ENCODE peak calls at places on chromosomes 11 and 22, in six cellular contexts. D, N, I, E, H and C are unnamed samples.

GRCh38 chr11:78181155-78181554 is 7.3 kb downstream of the KCTD21 start:
- DNase-seq in D (no peak), N (no peak), I (no peak), E (no peak), H (no peak), C (no peak)

GRCh38 chr11:95563173-95563572 is 226.4 kb downstream of the FAM76B start:
- DNase-seq in D (no peak), N (no peak), I (no peak), E (no peak), H (no peak), C (no peak)

GRCh38 chr11:61056566-61056965 is 45.7 kb upstream of the CD5 start:
- DNase-seq in D (no peak), N (no peak), I (no peak), E (no peak), H (no peak), C (peak)

GRCh38 chr22:50498322-50498861 is 9.1 kb downstream of the LMF2 start:
- DNase-seq in D (no peak), N (peak), I (peak), E (peak), H (peak), C (peak)

GRCh38 chr22:30195245-30196140 is 51.1 kb downstream of the LIF start:
- DNase-seq in D (no peak), N (no peak), I (no peak), E (no peak), H (no peak), C (no peak)

GRCh38 chr11:119472856-119473222 is 49.9 kb upstream of the THY1 start:
- DNase-seq in D (no peak), N (no peak), I (no peak), E (no peak), H (no peak), C (no peak)

GRCh38 chr11:113730887-113731726 is 25.0 kb upstream of the TMPRSS5 start:
- DNase-seq in D (peak), N (no peak), I (no peak), E (no peak), H (no peak), C (peak)

GRCh38 chr22:30036656-30037055 is 43.6 kb upstream of the HORMAD2 start:
- DNase-seq in D (no peak), N (no peak), I (no peak), E (no peak), H (no peak), C (no peak)

GRCh38 chr22:29635734-29636357 is 32.4 kb downstream of the NF2 start:
- DNase-seq in D (no peak), N (no peak), I (no peak), E (no peak), H (peak), C (peak)

GRCh38 chr22:48182896-48183805 is 1420.7 kb downstream of the TBC1D22A start:
- DNase-seq in D (no peak), N (no peak), I (no peak), E (no peak), H (no peak), C (no peak)

GRCh38 chr11:28713850-28714249 is 605.7 kb downstream of the METTL15 start:
- DNase-seq in D (no peak), N (no peak), I (no peak), E (no peak), H (no peak), C (peak)